ENCODE peak calls at places on chromosomes 16 and 17, in seven cellular contexts. One of them, this sample, is unnamed. For H3K4me1, the result is how much of the 10 kb centered on the place peaks cover.

GRCh38 chr17:28547623-28548416 is 4.6 kb downstream of the UNC119 start:
- DNase-seq in effector memory CD4-positive, alpha-beta T cell: peak
- DNase-seq in pancreas: peak
- DNase-seq in CD8-positive, alpha-beta T cell: peak
- DNase-seq in ascending aorta: peak
- DNase-seq in neuronal stem cell: peak
- DNase-seq in heart right ventricle: peak
- DNase-seq in this sample: peak

GRCh38 chr17:59185997-59186396 is 23.8 kb upstream of the SMG8 start:
- DNase-seq in effector memory CD4-positive, alpha-beta T cell: no peak
- DNase-seq in pancreas: no peak
- DNase-seq in CD8-positive, alpha-beta T cell: no peak
- DNase-seq in ascending aorta: no peak
- DNase-seq in neuronal stem cell: no peak
- DNase-seq in heart right ventricle: no peak
- DNase-seq in this sample: no peak

GRCh38 chr17:4490637-4491061 is 8.0 kb upstream of the SPNS2 start:
- DNase-seq in effector memory CD4-positive, alpha-beta T cell: no peak
- DNase-seq in pancreas: no peak
- DNase-seq in CD8-positive, alpha-beta T cell: no peak
- DNase-seq in ascending aorta: no peak
- DNase-seq in neuronal stem cell: no peak
- DNase-seq in heart right ventricle: no peak
- DNase-seq in this sample: no peak

GRCh38 chr17:19348081-19348650 is 14.4 kb downstream of the B9D1 start:
- DNase-seq in effector memory CD4-positive, alpha-beta T cell: no peak
- DNase-seq in pancreas: peak
- DNase-seq in CD8-positive, alpha-beta T cell: no peak
- DNase-seq in ascending aorta: peak
- DNase-seq in neuronal stem cell: no peak
- DNase-seq in heart right ventricle: no peak
- DNase-seq in this sample: no peak

GRCh38 chr17:45703348-45703747 is 80.8 kb upstream of the CRHR1 start:
- DNase-seq in effector memory CD4-positive, alpha-beta T cell: no peak
- DNase-seq in pancreas: no peak
- DNase-seq in CD8-positive, alpha-beta T cell: no peak
- DNase-seq in ascending aorta: no peak
- DNase-seq in neuronal stem cell: no peak
- DNase-seq in heart right ventricle: no peak
- DNase-seq in this sample: no peak

GRCh38 chr17:76263896-76264295 is 1.3 kb upstream of the UBALD2 start:
- DNase-seq in effector memory CD4-positive, alpha-beta T cell: no peak
- DNase-seq in pancreas: no peak
- DNase-seq in CD8-positive, alpha-beta T cell: no peak
- DNase-seq in ascending aorta: no peak
- DNase-seq in neuronal stem cell: no peak
- DNase-seq in heart right ventricle: no peak
- DNase-seq in this sample: no peak

GRCh38 chr17:77098884-77099545 is 41.8 kb upstream of the SEC14L1 start:
- DNase-seq in effector memory CD4-positive, alpha-beta T cell: no peak
- DNase-seq in pancreas: no peak
- DNase-seq in CD8-positive, alpha-beta T cell: peak
- DNase-seq in ascending aorta: peak
- DNase-seq in neuronal stem cell: no peak
- DNase-seq in heart right ventricle: peak
- DNase-seq in this sample: peak

GRCh38 chr17:81049973-81050551 is 15.1 kb downstream of the BAIAP2 start:
- DNase-seq in effector memory CD4-positive, alpha-beta T cell: no peak
- DNase-seq in pancreas: no peak
- DNase-seq in CD8-positive, alpha-beta T cell: no peak
- DNase-seq in ascending aorta: no peak
- DNase-seq in neuronal stem cell: no peak
- DNase-seq in heart right ventricle: no peak
- DNase-seq in this sample: peak

GRCh38 chr17:58338907-58339774 is 10.5 kb upstream of the TSPOAP1 start:
- DNase-seq in effector memory CD4-positive, alpha-beta T cell: no peak
- DNase-seq in pancreas: peak
- DNase-seq in CD8-positive, alpha-beta T cell: peak
- DNase-seq in ascending aorta: no peak
- DNase-seq in neuronal stem cell: no peak
- DNase-seq in heart right ventricle: no peak
- DNase-seq in this sample: peak

DNA sequence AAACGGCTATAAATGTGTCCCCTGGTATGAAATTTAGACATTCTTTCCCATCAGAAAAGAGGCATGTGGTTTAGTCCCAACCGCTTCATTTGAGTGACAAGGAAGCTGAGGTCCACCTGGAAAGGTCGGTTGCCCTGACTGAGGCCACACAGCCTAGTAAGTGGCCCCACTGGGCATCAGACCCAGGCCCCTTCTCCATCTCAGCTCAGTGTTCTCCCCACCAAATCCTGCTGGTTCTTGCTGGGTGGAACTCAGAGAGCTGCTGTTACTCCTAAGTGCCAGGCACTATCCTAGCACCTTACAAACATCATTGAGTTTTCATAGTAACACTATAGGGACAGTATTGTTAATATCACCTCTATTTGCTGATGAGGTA is 153.5 kb downstream of the SOCS1 start:
- DNase-seq in effector memory CD4-positive, alpha-beta T cell: no peak
- DNase-seq in pancreas: no peak
- DNase-seq in CD8-positive, alpha-beta T cell: no peak
- DNase-seq in ascending aorta: no peak
- DNase-seq in neuronal stem cell: no peak
- DNase-seq in heart right ventricle: no peak
- DNase-seq in this sample: no peak
- H3K4me1 ChIP-seq in effector memory CD4-positive, alpha-beta T cell: under half
- H3K4me1 ChIP-seq in pancreas: under half
- H3K4me1 ChIP-seq in CD8-positive, alpha-beta T cell: under half
- H3K4me1 ChIP-seq in ascending aorta: under half
- H3K4me1 ChIP-seq in neuronal stem cell: under half
- H3K4me1 ChIP-seq in heart right ventricle: under half
- H3K4me1 ChIP-seq in this sample: under half

DNA sequence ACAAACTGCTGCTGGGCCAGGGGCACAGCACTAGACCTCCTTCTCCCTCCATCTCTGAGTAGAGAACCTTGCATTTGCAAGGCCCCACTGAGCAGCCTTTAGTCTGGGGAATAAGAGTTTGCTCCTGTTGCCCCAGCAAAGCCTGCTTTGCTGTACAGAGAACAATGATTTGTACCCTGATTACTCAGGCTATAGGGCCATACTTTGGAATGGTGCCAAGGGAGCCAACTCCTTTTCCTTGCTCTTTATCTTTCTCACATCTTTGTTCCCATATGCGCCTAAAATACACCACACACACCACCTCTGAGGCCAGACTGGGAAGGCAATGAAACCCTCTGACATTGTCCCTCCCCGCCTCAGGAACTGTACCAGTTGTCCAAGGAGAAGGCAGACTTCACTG is 21.2 kb downstream of the LIG3 start:
- DNase-seq in effector memory CD4-positive, alpha-beta T cell: no peak
- DNase-seq in pancreas: no peak
- DNase-seq in CD8-positive, alpha-beta T cell: no peak
- DNase-seq in ascending aorta: no peak
- DNase-seq in neuronal stem cell: no peak
- DNase-seq in heart right ventricle: no peak
- DNase-seq in this sample: no peak
- H3K4me1 ChIP-seq in effector memory CD4-positive, alpha-beta T cell: under half
- H3K4me1 ChIP-seq in pancreas: under half
- H3K4me1 ChIP-seq in CD8-positive, alpha-beta T cell: under half
- H3K4me1 ChIP-seq in ascending aorta: under half
- H3K4me1 ChIP-seq in neuronal stem cell: under half
- H3K4me1 ChIP-seq in heart right ventricle: under half
- H3K4me1 ChIP-seq in this sample: under half

GRCh38 chr17:50502643-50502990 is 5.6 kb upstream of the MYCBPAP start:
- DNase-seq in effector memory CD4-positive, alpha-beta T cell: no peak
- DNase-seq in pancreas: no peak
- DNase-seq in CD8-positive, alpha-beta T cell: no peak
- DNase-seq in ascending aorta: no peak
- DNase-seq in neuronal stem cell: no peak
- DNase-seq in heart right ventricle: no peak
- DNase-seq in this sample: no peak

GRCh38 chr17:50508573-50509460 is 578 bp downstream of the MYCBPAP start:
- DNase-seq in effector memory CD4-positive, alpha-beta T cell: no peak
- DNase-seq in pancreas: no peak
- DNase-seq in CD8-positive, alpha-beta T cell: no peak
- DNase-seq in ascending aorta: no peak
- DNase-seq in neuronal stem cell: no peak
- DNase-seq in heart right ventricle: no peak
- DNase-seq in this sample: no peak

GRCh38 chr17:50507871-50508572 is at the start of gene MYCBPAP:
- DNase-seq in effector memory CD4-positive, alpha-beta T cell: peak
- DNase-seq in pancreas: peak
- DNase-seq in CD8-positive, alpha-beta T cell: peak
- DNase-seq in ascending aorta: peak
- DNase-seq in neuronal stem cell: peak
- DNase-seq in heart right ventricle: peak
- DNase-seq in this sample: peak

GRCh38 chr17:50505731-50506130 is 2.5 kb upstream of the MYCBPAP start:
- DNase-seq in effector memory CD4-positive, alpha-beta T cell: no peak
- DNase-seq in pancreas: no peak
- DNase-seq in CD8-positive, alpha-beta T cell: no peak
- DNase-seq in ascending aorta: no peak
- DNase-seq in neuronal stem cell: no peak
- DNase-seq in heart right ventricle: no peak
- DNase-seq in this sample: no peak

GRCh38 chr17:50506298-50506697 is 1.9 kb upstream of the MYCBPAP start:
- DNase-seq in effector memory CD4-positive, alpha-beta T cell: no peak
- DNase-seq in pancreas: no peak
- DNase-seq in CD8-positive, alpha-beta T cell: no peak
- DNase-seq in ascending aorta: no peak
- DNase-seq in neuronal stem cell: no peak
- DNase-seq in heart right ventricle: no peak
- DNase-seq in this sample: no peak
- H3K4me1 ChIP-seq in effector memory CD4-positive, alpha-beta T cell: under half
- H3K4me1 ChIP-seq in pancreas: under half
- H3K4me1 ChIP-seq in CD8-positive, alpha-beta T cell: under half
- H3K4me1 ChIP-seq in ascending aorta: under half
- H3K4me1 ChIP-seq in neuronal stem cell: under half
- H3K4me1 ChIP-seq in heart right ventricle: under half
- H3K4me1 ChIP-seq in this sample: under half

DNA sequence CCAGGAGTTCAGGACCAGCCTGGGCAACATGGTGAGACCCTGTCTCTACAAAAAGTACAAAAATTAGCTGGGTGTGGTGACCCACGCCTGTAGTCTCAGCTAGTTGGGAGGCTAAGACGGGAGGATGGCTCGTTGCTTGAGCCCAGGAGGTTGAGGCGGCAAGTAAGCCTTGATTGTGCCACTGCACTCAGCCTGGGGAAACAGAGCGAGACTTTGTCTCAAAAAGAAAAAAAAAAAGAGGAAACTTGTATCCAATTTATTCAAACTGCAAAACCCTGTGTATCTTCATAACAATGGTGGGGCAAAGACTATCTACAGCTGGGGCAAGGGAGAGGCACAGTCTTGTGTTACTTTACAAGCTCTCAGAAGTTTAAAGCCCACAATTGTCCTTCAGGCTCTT is 21.5 kb downstream of the GRB7 start:
- DNase-seq in effector memory CD4-positive, alpha-beta T cell: no peak
- DNase-seq in pancreas: no peak
- DNase-seq in CD8-positive, alpha-beta T cell: no peak
- DNase-seq in ascending aorta: no peak
- DNase-seq in neuronal stem cell: no peak
- DNase-seq in heart right ventricle: no peak
- DNase-seq in this sample: no peak
- H3K4me1 ChIP-seq in effector memory CD4-positive, alpha-beta T cell: under half
- H3K4me1 ChIP-seq in pancreas: under half
- H3K4me1 ChIP-seq in CD8-positive, alpha-beta T cell: half or more
- H3K4me1 ChIP-seq in ascending aorta: under half
- H3K4me1 ChIP-seq in neuronal stem cell: under half
- H3K4me1 ChIP-seq in heart right ventricle: under half
- H3K4me1 ChIP-seq in this sample: under half

GRCh38 chr17:78591263-78591671 is 14.1 kb upstream of the DNAH17 start:
- DNase-seq in effector memory CD4-positive, alpha-beta T cell: no peak
- DNase-seq in pancreas: no peak
- DNase-seq in CD8-positive, alpha-beta T cell: no peak
- DNase-seq in ascending aorta: no peak
- DNase-seq in neuronal stem cell: no peak
- DNase-seq in heart right ventricle: no peak
- DNase-seq in this sample: no peak

GRCh38 chr17:78589885-78590284 is 12.7 kb upstream of the DNAH17 start:
- DNase-seq in effector memory CD4-positive, alpha-beta T cell: no peak
- DNase-seq in pancreas: peak
- DNase-seq in CD8-positive, alpha-beta T cell: no peak
- DNase-seq in ascending aorta: no peak
- DNase-seq in neuronal stem cell: no peak
- DNase-seq in heart right ventricle: no peak
- DNase-seq in this sample: no peak

GRCh38 chr17:78588258-78589030 is 11.2 kb upstream of the DNAH17 start:
- DNase-seq in effector memory CD4-positive, alpha-beta T cell: no peak
- DNase-seq in pancreas: no peak
- DNase-seq in CD8-positive, alpha-beta T cell: no peak
- DNase-seq in ascending aorta: no peak
- DNase-seq in neuronal stem cell: no peak
- DNase-seq in heart right ventricle: no peak
- DNase-seq in this sample: no peak

GRCh38 chr17:78592991-78593329 is 15.8 kb upstream of the DNAH17 start:
- DNase-seq in effector memory CD4-positive, alpha-beta T cell: no peak
- DNase-seq in pancreas: no peak
- DNase-seq in CD8-positive, alpha-beta T cell: no peak
- DNase-seq in ascending aorta: no peak
- DNase-seq in neuronal stem cell: no peak
- DNase-seq in heart right ventricle: no peak
- DNase-seq in this sample: no peak

DNA sequence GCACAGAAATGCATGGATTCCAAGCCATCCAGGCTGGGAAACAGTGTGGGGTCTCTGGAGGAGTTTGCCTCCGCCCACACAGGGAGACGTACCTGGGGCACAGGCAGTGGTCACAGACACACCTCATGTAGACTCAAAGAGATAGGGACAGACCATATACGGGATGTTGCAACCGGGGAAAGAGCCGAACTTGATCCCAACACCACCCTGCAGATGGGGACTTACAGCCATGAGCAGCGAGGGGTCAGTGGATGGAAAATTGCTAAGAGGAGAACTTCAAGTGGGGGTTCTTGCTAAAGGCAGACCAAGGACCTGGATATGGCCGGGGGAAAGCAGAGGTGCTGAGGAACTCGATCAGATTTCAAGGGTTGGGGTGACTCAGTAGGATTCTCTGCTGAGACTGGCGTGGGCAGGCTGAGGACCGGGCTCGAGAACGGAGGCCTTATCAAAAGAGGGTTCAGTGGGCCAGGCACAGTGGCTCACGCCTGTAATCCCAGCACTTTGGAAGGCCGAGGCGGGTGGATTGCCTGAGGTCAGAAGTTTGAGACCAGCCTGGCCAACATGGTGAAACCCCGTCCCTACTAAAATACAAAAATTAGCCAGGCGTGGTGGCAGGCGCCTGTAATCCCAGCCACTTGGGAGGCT is 12.0 kb upstream of the DNAH17 start:
- DNase-seq in effector memory CD4-positive, alpha-beta T cell: no peak
- DNase-seq in pancreas: no peak
- DNase-seq in CD8-positive, alpha-beta T cell: no peak
- DNase-seq in ascending aorta: no peak
- DNase-seq in neuronal stem cell: no peak
- DNase-seq in heart right ventricle: no peak
- DNase-seq in this sample: no peak
- H3K4me1 ChIP-seq in effector memory CD4-positive, alpha-beta T cell: under half
- H3K4me1 ChIP-seq in pancreas: under half
- H3K4me1 ChIP-seq in CD8-positive, alpha-beta T cell: under half
- H3K4me1 ChIP-seq in ascending aorta: under half
- H3K4me1 ChIP-seq in neuronal stem cell: under half
- H3K4me1 ChIP-seq in heart right ventricle: under half
- H3K4me1 ChIP-seq in this sample: under half

This sample was measured in lung.